ENCODE peak calls at places on chromosomes 12 and 14, in five cellular contexts. Y is endothelial cell, H is astrocyte of the spinal cord, X is type B pancreatic cell, P is stomach. N is an unnamed sample.

GRCh38 chr12:93156091-93156490 is 221.6 kb upstream of the NUDT4 start:
- DNase-seq in X (no peak), Y (no peak), P (peak), H (no peak), N (no peak)

GRCh38 chr12:11746024-11746771 is 96.7 kb downstream of the ETV6 start:
- DNase-seq in H (no peak), Y (no peak), P (no peak), X (no peak), N (no peak)

GRCh38 chr12:94649349-94650142 is 811 bp downstream of the TMCC3 start:
- DNase-seq in X (peak), Y (peak), H (peak), P (peak), N (peak)

GRCh38 chr12:92080390-92081285 is 65.0 kb downstream of the BTG1 start:
- DNase-seq in H (peak), X (no peak), Y (no peak), P (no peak), N (no peak)

GRCh38 chr14:94764573-94764972 is 5.3 kb downstream of the GSC start:
- DNase-seq in X (no peak), P (no peak), Y (no peak), H (no peak), N (no peak)

GRCh38 chr12:25286837-25287236 is 36.1 kb upstream of the KRAS start:
- DNase-seq in P (no peak), H (no peak), X (no peak), Y (no peak), N (no peak)

GRCh38 chr12:122669397-122670070 is 33.6 kb downstream of the HCAR2 start:
- DNase-seq in P (peak), X (no peak), Y (no peak), H (peak), N (no peak)

GRCh38 chr14:72049462-72049861 is 117.2 kb downstream of the RGS6 start:
- DNase-seq in X (no peak), H (no peak), P (no peak), Y (no peak), N (no peak)

GRCh38 chr12:65892905-65893304 is 68.6 kb downstream of the HMGA2 start:
- DNase-seq in P (no peak), X (no peak), Y (no peak), H (peak), N (no peak)

GRCh38 chr14:86761611-86762010 is 1231.4 kb downstream of the GALC start:
- DNase-seq in X (no peak), H (no peak), Y (no peak), P (no peak), N (no peak)

GRCh38 chr12:5173511-5174011 is 129.9 kb downstream of the KCNA5 start:
- DNase-seq in P (no peak), X (no peak), Y (no peak), H (no peak), N (no peak)

GRCh38 chr14:102317564-102318248 is 1.8 kb upstream of the ZNF839 start:
- DNase-seq in H (no peak), Y (no peak), X (no peak), P (no peak), N (no peak)

GRCh38 chr12:69982081-69982480 is 157.1 kb downstream of the MYRFL start:
- DNase-seq in X (no peak), Y (no peak), P (no peak), H (no peak), N (no peak)

GRCh38 chr14:61474021-61474420 is 152.6 kb downstream of the PRKCH start:
- DNase-seq in Y (no peak), H (no peak), X (no peak), P (no peak), N (no peak)

GRCh38 chr12:132413931-132414588 is 75.9 kb upstream of the FBRSL1 start:
- DNase-seq in X (no peak), P (no peak), Y (peak), H (no peak), N (no peak)

GRCh38 chr12:69583203-69583602 is 2.1 kb upstream of the CCT2 start:
- DNase-seq in Y (no peak), X (no peak), P (no peak), H (no peak), N (no peak)

GRCh38 chr14:55807059-55807499 is 227.1 kb downstream of the KTN1 start:
- DNase-seq in P (peak), Y (no peak), X (no peak), H (peak), N (peak)

GRCh38 chr14:85565862-85566296 is 35.9 kb downstream of the FLRT2 start:
- DNase-seq in H (peak), P (no peak), Y (no peak), X (no peak), N (no peak)

DNA sequence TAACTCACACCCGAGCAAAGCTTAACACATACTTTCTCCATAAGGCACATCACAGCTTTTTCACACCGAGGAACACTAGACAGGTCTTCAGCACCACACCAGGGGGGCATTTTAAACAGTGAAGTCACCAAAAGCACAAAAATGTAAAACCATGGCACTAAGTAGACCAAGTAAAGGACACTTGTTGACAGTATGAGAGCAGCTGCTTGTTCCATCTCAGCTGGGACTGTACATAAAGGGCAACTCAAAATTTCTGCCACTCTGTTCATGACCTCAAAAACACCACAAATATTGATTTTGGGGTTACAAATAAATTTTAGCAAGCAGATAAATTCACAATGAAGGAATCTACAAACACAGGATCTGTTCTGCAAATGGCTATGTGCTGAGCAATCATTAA is 60.4 kb downstream of the ESR2 start:
- DNase-seq in P (no peak), X (no peak), Y (no peak), H (no peak), N (no peak)
- TF ChIP-seq CTCF in P (no peak), X (no peak), Y (no peak), H (no peak), N (no peak)

DNA sequence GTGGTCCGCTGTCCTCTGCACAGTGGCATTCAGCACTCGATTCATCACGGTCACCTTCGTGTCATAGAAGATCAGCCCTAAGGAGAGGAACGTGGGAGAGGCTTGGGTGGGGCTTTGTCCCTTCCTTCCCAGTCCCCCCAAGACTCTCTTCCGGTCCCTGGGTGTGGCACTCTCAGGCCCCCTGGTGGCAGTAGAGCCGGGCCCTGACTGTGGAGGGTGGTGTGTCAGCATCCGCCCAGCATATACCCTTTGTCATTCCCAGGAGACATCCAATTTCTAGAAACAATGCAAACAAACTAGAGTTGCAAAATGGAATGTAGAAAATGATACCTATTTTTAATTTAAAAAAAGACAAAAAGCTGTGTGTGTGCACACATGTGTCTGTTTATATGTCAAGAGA is 45.0 kb downstream of the TRAFD1 start:
- DNase-seq in X (no peak), H (peak), P (no peak), Y (peak), N (no peak)
- TF ChIP-seq CTCF in X (peak), H (peak), P (peak), Y (peak), N (no peak)

GRCh38 chr14:41130274-41130673 is 476.4 kb upstream of the LRFN5 start:
- DNase-seq in H (no peak), P (no peak), Y (no peak), X (no peak), N (no peak)
- TF ChIP-seq CTCF in H (no peak), P (no peak), Y (no peak), X (no peak), N (no peak)

GRCh38 chr12:116659771-116660481 is 77.9 kb downstream of the SPRING1 start:
- DNase-seq in X (no peak), Y (no peak), P (peak), H (peak), N (no peak)

GRCh38 chr12:116657921-116658495 is 79.9 kb downstream of the SPRING1 start:
- DNase-seq in P (no peak), H (no peak), X (no peak), Y (no peak), N (no peak)

GRCh38 chr12:116662612-116663144 is 75.2 kb downstream of the SPRING1 start:
- DNase-seq in Y (peak), P (no peak), X (no peak), H (peak), N (no peak)

GRCh38 chr12:116665666-116666304 is 72.1 kb downstream of the SPRING1 start:
- DNase-seq in X (no peak), H (no peak), Y (no peak), P (no peak), N (no peak)

GRCh38 chr12:116661341-116661740 is 76.5 kb downstream of the SPRING1 start:
- DNase-seq in P (no peak), X (no peak), Y (no peak), H (no peak), N (no peak)
- TF ChIP-seq CTCF in P (no peak), X (no peak), Y (no peak), H (no peak), N (no peak)

GRCh38 chr14:88316521-88316920 is 6.5 kb downstream of the KCNK10 start:
- DNase-seq in X (no peak), Y (no peak), P (no peak), H (no peak), N (no peak)

GRCh38 chr14:88310021-88310420 is 13.0 kb downstream of the KCNK10 start:
- DNase-seq in P (no peak), H (no peak), X (no peak), Y (no peak), N (no peak)

GRCh38 chr14:88310457-88310856 is 12.6 kb downstream of the KCNK10 start:
- DNase-seq in X (no peak), P (no peak), H (no peak), Y (no peak), N (no peak)

DNA sequence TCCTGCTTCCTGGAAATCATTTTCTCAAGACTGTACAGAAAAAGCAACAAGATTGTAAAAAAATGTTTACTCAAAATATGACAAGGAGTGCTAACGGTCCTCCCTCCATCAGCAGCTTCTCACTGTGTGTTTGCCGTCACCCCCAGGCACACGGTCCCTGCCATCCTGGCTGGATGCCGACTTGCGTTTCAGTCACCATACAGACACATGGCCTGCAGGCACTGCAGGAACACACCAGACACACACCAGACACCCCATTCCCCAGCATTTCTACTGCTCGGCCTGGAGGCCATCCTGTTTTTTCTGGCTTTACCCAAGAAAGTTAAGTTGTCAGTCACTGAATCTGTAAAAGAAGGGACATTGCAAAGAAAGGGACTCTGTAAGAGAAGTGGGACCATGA is 10.8 kb downstream of the KCNK10 start:
- DNase-seq in P (no peak), Y (no peak), X (no peak), H (no peak), N (no peak)
- TF ChIP-seq CTCF in P (no peak), Y (no peak), X (no peak), H (no peak), N (no peak)

N was measured in mesothelial cell of epicardium.